ENCODE peak calls at places on chromosomes 2 and 18, in four cellular contexts. T is A549, V is H1, Q is K562. A is an unnamed sample. For H3K9me3, the result is how much of the 10 kb centered on the place peaks cover.

GRCh38 chr2:162090109-162090508 is 16.1 kb upstream of the DPP4 start:
- DNase-seq in T (no peak), V (no peak), Q (no peak), A (peak)

GRCh38 chr2:178057179-178057578 is 15.4 kb downstream of the PDE11A start:
- DNase-seq in T (no peak), V (no peak), Q (no peak), A (no peak)

GRCh38 chr2:180291060-180291459 is 284.0 kb upstream of the CWC22 start:
- DNase-seq in T (peak), V (no peak), Q (no peak), A (no peak)

GRCh38 chr18:47100214-47100831 is 50.0 kb downstream of the HDHD2 start:
- DNase-seq in T (peak), V (peak), Q (peak), A (peak)

GRCh38 chr2:65186872-65187851 is 40.5 kb upstream of the ACTR2 start:
- DNase-seq in T (peak), V (peak), Q (peak), A (peak)

GRCh38 chr18:36325846-36326245 is 28.3 kb downstream of the FHOD3 start:
- DNase-seq in T (no peak), V (no peak), Q (no peak), A (no peak)

GRCh38 chr2:112168422-112169124 is 30.4 kb downstream of the FBLN7 start:
- DNase-seq in T (no peak), V (no peak), Q (no peak), A (no peak)

GRCh38 chr2:23607925-23608324 is 222.9 kb downstream of the KLHL29 start:
- DNase-seq in T (no peak), V (no peak), Q (no peak), A (no peak)

GRCh38 chr2:53075760-53076159 is 691.8 kb upstream of the CHAC2 start:
- DNase-seq in T (no peak), V (no peak), Q (no peak), A (no peak)

GRCh38 chr2:189116984-189117383 is 62.6 kb downstream of the COL5A2 start:
- DNase-seq in T (no peak), V (no peak), Q (no peak), A (no peak)

GRCh38 chr18:32889620-32890593 is 117.1 kb upstream of the KLHL14 start:
- DNase-seq in T (no peak), V (peak), Q (no peak), A (no peak)

GRCh38 chr18:76099931-76100457 is 395.0 kb downstream of the ZNF516 start:
- DNase-seq in T (no peak), V (no peak), Q (no peak), A (no peak)

GRCh38 chr2:217695033-217695520 is 307.7 kb downstream of the TNS1 start:
- DNase-seq in T (no peak), V (no peak), Q (no peak), A (no peak)

GRCh38 chr2:228652366-228652765 is 470.9 kb upstream of the SPHKAP start:
- DNase-seq in T (no peak), V (no peak), Q (no peak), A (no peak)

GRCh38 chr2:25692143-25692542 is 18.8 kb upstream of the DTNB start:
- DNase-seq in T (no peak), V (no peak), Q (no peak), A (peak)

GRCh38 chr18:58599106-58599505 is 29.8 kb downstream of the ALPK2 start:
- DNase-seq in T (no peak), V (no peak), Q (no peak), A (no peak)

GRCh38 chr2:218270721-218271486 is 585 bp downstream of the PNKD start:
- DNase-seq in T (no peak), V (no peak), Q (no peak), A (peak)

GRCh38 chr2:238404406-238405216 is 22.1 kb upstream of the ASB1 start:
- DNase-seq in T (no peak), V (no peak), Q (no peak), A (no peak)

GRCh38 chr2:215728504-215729065 is 284.8 kb downstream of the MREG start:
- DNase-seq in T (no peak), V (no peak), Q (no peak), A (peak)

GRCh38 chr2:176079851-176080539 is 3.8 kb downstream of the EVX2 start:
- DNase-seq in T (peak), V (peak), Q (peak), A (no peak)

GRCh38 chr2:143632751-143633374 is 503.6 kb downstream of the ARHGAP15 start:
- DNase-seq in T (no peak), V (no peak), Q (no peak), A (no peak)

GRCh38 chr2:2484301-2484700 is 153.2 kb upstream of the MYT1L start:
- DNase-seq in T (no peak), V (no peak), Q (no peak), A (no peak)

GRCh38 chr2:180219471-180219870 is 212.4 kb upstream of the CWC22 start:
- DNase-seq in T (no peak), V (no peak), Q (no peak), A (no peak)

GRCh38 chr2:100577777-100578176 is 15.0 kb downstream of the PDCL3 start:
- DNase-seq in T (peak), V (no peak), Q (no peak), A (no peak)

GRCh38 chr2:3033315-3033714 is 344.3 kb downstream of the EIPR1 start:
- DNase-seq in T (no peak), V (no peak), Q (no peak), A (no peak)

GRCh38 chr18:46469186-46469915 is 187.7 kb downstream of the LOXHD1 start:
- DNase-seq in T (peak), V (no peak), Q (no peak), A (no peak)

GRCh38 chr2:73830871-73831401 is 2.2 kb downstream of the STAMBP start:
- DNase-seq in T (no peak), V (no peak), Q (no peak), A (peak)

GRCh38 chr2:37770797-37771196 is 99.4 kb upstream of the CDC42EP3 start:
- DNase-seq in T (no peak), V (no peak), Q (no peak), A (no peak)

GRCh38 chr2:238597638-238598528 is 171.2 kb downstream of the ASB1 start:
- DNase-seq in T (no peak), V (no peak), Q (no peak), A (no peak)

GRCh38 chr18:80067897-80068296 is 33.7 kb downstream of the RBFA start:
- DNase-seq in T (no peak), V (peak), Q (no peak), A (no peak)

GRCh38 chr2:173353556-173353955 is 1.1 kb upstream of the CDCA7 start:
- DNase-seq in T (no peak), V (no peak), Q (no peak), A (no peak)

GRCh38 chr2:173347305-173348168 is 7.1 kb upstream of the CDCA7 start:
- DNase-seq in T (no peak), V (no peak), Q (no peak), A (no peak)

GRCh38 chr2:173350383-173350782 is 4.3 kb upstream of the CDCA7 start:
- DNase-seq in T (no peak), V (no peak), Q (no peak), A (no peak)

GRCh38 chr2:173346035-173346434 is 8.6 kb upstream of the CDCA7 start:
- DNase-seq in T (peak), V (no peak), Q (no peak), A (no peak)

GRCh38 chr2:173349295-173349694 is 5.4 kb upstream of the CDCA7 start:
- DNase-seq in T (no peak), V (no peak), Q (no peak), A (no peak)
- H3K9me3 ChIP-seq in T (under half), V (under half), Q (under half), A (under half)

GRCh38 chr2:62333961-62334360 is 138.0 kb downstream of the B3GNT2 start:
- DNase-seq in T (no peak), V (no peak), Q (no peak), A (no peak)

GRCh38 chr2:62330959-62331358 is 135.0 kb downstream of the B3GNT2 start:
- DNase-seq in T (no peak), V (no peak), Q (no peak), A (no peak)

GRCh38 chr2:62337403-62337802 is 141.5 kb downstream of the B3GNT2 start:
- DNase-seq in T (no peak), V (no peak), Q (peak), A (no peak)

GRCh38 chr2:62329797-62330196 is 133.9 kb downstream of the B3GNT2 start:
- DNase-seq in T (no peak), V (no peak), Q (no peak), A (no peak)

GRCh38 chr2:62334440-62335058 is 138.6 kb downstream of the B3GNT2 start:
- DNase-seq in T (no peak), V (no peak), Q (no peak), A (no peak)
- TF ChIP-seq JUN in T (no peak), V (no peak), Q (no peak), A (no peak)

GRCh38 chr2:83376731-83377130 is 1082.3 kb downstream of the SUCLG1 start:
- DNase-seq in T (no peak), V (no peak), Q (no peak), A (no peak)
- H3K9me3 ChIP-seq in T (under half), V (under half), Q (under half), A (under half)

GRCh38 chr18:74478876-74479275 is 17.3 kb upstream of the CNDP2 start:
- DNase-seq in T (no peak), V (no peak), Q (no peak), A (no peak)
- TF ChIP-seq JUN in T (no peak), V (no peak), Q (no peak), A (no peak)

DNA sequence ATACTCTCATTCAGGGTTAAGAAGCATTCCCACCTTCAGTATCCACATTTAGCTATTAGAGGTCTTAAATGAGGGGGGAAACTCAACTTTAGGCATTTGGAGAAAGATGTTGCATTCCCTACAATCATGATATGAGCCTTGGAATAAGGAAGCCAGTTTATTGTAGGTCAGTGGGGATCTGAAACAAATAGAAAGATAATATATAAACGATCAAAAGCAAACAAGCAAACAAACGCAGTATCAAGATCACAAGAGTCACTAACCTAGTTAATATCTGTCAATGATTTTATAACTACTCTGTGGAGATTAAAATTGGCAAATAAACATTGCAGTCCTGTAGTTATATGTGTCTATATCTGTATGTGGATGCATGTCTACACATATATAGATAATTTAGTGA is 152.4 kb upstream of the LRATD1 start:
- DNase-seq in T (no peak), V (no peak), Q (no peak), A (no peak)
- H3K9me3 ChIP-seq in T (under half), V (under half), Q (under half), A (under half)

GRCh38 chr18:67483237-67483636 is 33.3 kb downstream of the DSEL start:
- DNase-seq in T (no peak), V (no peak), Q (no peak), A (peak)
- TF ChIP-seq JUN in T (no peak), V (no peak), Q (no peak), A (no peak)

GRCh38 chr2:234679151-234679765 is 182.4 kb upstream of the ARL4C start:
- DNase-seq in T (no peak), V (no peak), Q (no peak), A (no peak)
- H3K9me3 ChIP-seq in T (under half), V (under half), Q (under half), A (under half)